ENCODE peak calls at places on chromosome 10, in five cellular contexts. T is hepatocyte, Y is K562, L is adipocyte, P is upper lobe of right lung. G is an unnamed sample.

GRCh38 chr10:87177-88080 is 38.3 kb upstream of the TUBB8 start:
- DNase-seq in Y (peak), T (peak), P (no peak), L (no peak), G (no peak)

GRCh38 chr10:114265392-114266053 is 26.5 kb downstream of the VWA2 start:
- DNase-seq in P (no peak), Y (no peak), T (no peak), L (no peak), G (peak)

GRCh38 chr10:56895306-56895705 is 534.2 kb upstream of the ZWINT start:
- DNase-seq in P (no peak), T (no peak), L (no peak), Y (no peak), G (no peak)

GRCh38 chr10:129756912-129757861 is 206.9 kb downstream of the EBF3 start:
- DNase-seq in Y (no peak), T (no peak), L (no peak), P (peak), G (peak)

GRCh38 chr10:114017266-114017665 is 26.4 kb upstream of the ADRB1 start:
- DNase-seq in Y (no peak), T (no peak), P (no peak), L (no peak), G (no peak)

GRCh38 chr10:47104101-47104707 is 193.0 kb downstream of the PTPN20 start:
- DNase-seq in P (no peak), Y (no peak), T (no peak), L (peak), G (peak)

GRCh38 chr10:99938563-99938962 is 71.2 kb downstream of the DNMBP start:
- DNase-seq in Y (no peak), T (no peak), P (no peak), L (no peak), G (peak)

GRCh38 chr10:17278607-17279240 is 50.7 kb downstream of the VIM start:
- DNase-seq in T (peak), P (no peak), L (no peak), Y (no peak), G (no peak)

GRCh38 chr10:35219292-35219691 is 92.6 kb downstream of the CREM start:
- DNase-seq in Y (no peak), P (no peak), T (no peak), L (no peak), G (no peak)

GRCh38 chr10:29555091-29555745 is 79.6 kb downstream of the SVIL start:
- DNase-seq in T (no peak), P (no peak), L (no peak), Y (no peak), G (no peak)

GRCh38 chr10:86168256-86168655 is 198.3 kb downstream of the GRID1 start:
- DNase-seq in T (peak), Y (no peak), P (peak), L (no peak), G (no peak)

GRCh38 chr10:24440817-24441790 is 232.2 kb downstream of the KIAA1217 start:
- DNase-seq in Y (no peak), L (peak), T (no peak), P (no peak), G (no peak)

GRCh38 chr10:124353091-124353815 is 65.5 kb downstream of the OAT start:
- DNase-seq in Y (no peak), P (peak), L (no peak), T (no peak), G (no peak)

GRCh38 chr10:118615888-118616287 is 20.4 kb upstream of the PRLHR start:
- DNase-seq in P (no peak), L (peak), Y (peak), T (no peak), G (no peak)

GRCh38 chr10:103244663-103245271 is 920 bp upstream of the RPEL1 start:
- DNase-seq in P (peak), L (peak), Y (peak), T (peak), G (peak)

GRCh38 chr10:112261281-112261822 is 21.8 kb upstream of the TECTB start:
- DNase-seq in P (no peak), T (peak), L (peak), Y (no peak), G (peak)

GRCh38 chr10:86971146-86971991 is 3.1 kb downstream of the ADIRF start:
- DNase-seq in L (peak), P (peak), Y (no peak), T (peak), G (peak)

GRCh38 chr10:70656489-70656888 is 15.8 kb upstream of the ADAMTS14 start:
- DNase-seq in L (peak), Y (peak), T (peak), P (peak), G (peak)

GRCh38 chr10:5199398-5199797 is 2.8 kb downstream of the AKR1C4 start:
- DNase-seq in T (no peak), P (no peak), L (no peak), Y (no peak), G (no peak)

GRCh38 chr10:74755273-74755672 is 71.1 kb upstream of the KAT6B start:
- DNase-seq in T (no peak), Y (no peak), L (no peak), P (no peak), G (no peak)

GRCh38 chr10:48439031-48439430 is 132.6 kb downstream of the MAPK8 start:
- DNase-seq in T (no peak), Y (no peak), P (no peak), L (peak), G (peak)

GRCh38 chr10:103042129-103042528 is 124.0 kb downstream of the CNNM2 start:
- DNase-seq in T (no peak), P (no peak), L (no peak), Y (no peak), G (no peak)

GRCh38 chr10:3624367-3624766 is 160.6 kb downstream of the KLF6 start:
- DNase-seq in P (no peak), L (peak), T (no peak), Y (no peak), G (peak)

GRCh38 chr10:13890617-13891541 is 304.1 kb downstream of the PRPF18 start:
- DNase-seq in Y (no peak), P (peak), L (peak), T (peak), G (peak)

GRCh38 chr10:28946479-28946878 is 269.2 kb downstream of the BAMBI start:
- DNase-seq in T (no peak), L (peak), P (no peak), Y (no peak), G (peak)

GRCh38 chr10:75730847-75731246 is 299.4 kb downstream of the LRMDA start:
- DNase-seq in L (no peak), T (no peak), Y (no peak), P (no peak), G (no peak)

GRCh38 chr10:22475527-22475856 is 130.2 kb downstream of the SPAG6 start:
- DNase-seq in Y (no peak), P (no peak), T (no peak), L (no peak), G (no peak)

GRCh38 chr10:99522078-99522479 is 10.7 kb upstream of the NKX2-3 start:
- DNase-seq in L (no peak), P (no peak), Y (no peak), T (no peak), G (no peak)

GRCh38 chr10:1544209-1544673 is 193.1 kb downstream of the ADARB2 start:
- DNase-seq in L (no peak), P (peak), Y (no peak), T (no peak), G (no peak)

GRCh38 chr10:29795856-29796255 is 161.1 kb upstream of the SVIL start:
- DNase-seq in T (no peak), L (peak), Y (no peak), P (no peak), G (peak)

GRCh38 chr10:76885815-76886214 is 751.8 kb downstream of the KCNMA1 start:
- DNase-seq in L (no peak), T (no peak), Y (no peak), P (no peak), G (peak)

GRCh38 chr10:7231420-7232414 is 179.1 kb downstream of the SFMBT2 start:
- DNase-seq in L (no peak), P (no peak), Y (no peak), T (no peak), G (no peak)

DNA sequence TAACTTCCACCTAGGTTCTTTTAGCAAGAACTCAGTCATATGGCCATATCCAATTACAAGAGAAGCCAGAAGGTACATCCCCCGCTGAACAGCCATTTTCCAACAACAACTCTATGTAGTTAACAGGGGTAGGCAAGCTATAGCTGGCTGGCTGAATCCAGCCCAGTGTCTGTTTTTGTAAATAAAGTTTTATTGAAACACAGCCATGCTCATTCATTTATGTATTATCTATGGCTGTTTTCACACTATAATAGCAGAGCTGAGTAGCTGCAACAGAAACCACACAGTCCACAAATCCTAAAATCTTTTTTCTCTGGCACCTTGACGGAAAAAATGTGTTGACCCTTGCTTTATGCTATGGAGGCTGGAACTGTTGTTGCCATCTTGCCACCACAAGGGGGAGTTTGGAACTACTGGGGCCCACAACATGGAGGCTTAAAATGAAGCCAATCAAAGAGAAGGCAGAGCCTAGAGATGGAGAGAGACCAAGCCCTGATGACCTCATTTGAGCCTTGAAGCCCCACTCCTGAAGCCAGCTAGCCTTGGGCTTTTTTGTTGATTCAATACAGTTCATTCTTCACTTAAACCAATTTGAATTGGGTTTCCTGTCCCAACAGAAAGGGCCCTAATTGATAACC is 33.3 kb upstream of the XPNPEP1 start:
- DNase-seq in Y (peak), L (no peak), T (peak), P (no peak), G (peak)
- H3K4me3 ChIP-seq in Y (no peak), L (no peak), T (no peak), P (no peak), G (no peak)

GRCh38 chr10:68366600-68366999 is 33.9 kb upstream of the PBLD start:
- DNase-seq in Y (no peak), L (no peak), P (no peak), T (no peak), G (no peak)
- H3K4me3 ChIP-seq in Y (no peak), L (no peak), P (no peak), T (no peak), G (no peak)

GRCh38 chr10:60387531-60387930 is 2.1 kb downstream of the ANK3 start:
- DNase-seq in Y (no peak), L (no peak), P (no peak), T (no peak), G (no peak)

GRCh38 chr10:60388116-60388515 is 1.6 kb downstream of the ANK3 start:
- DNase-seq in T (no peak), P (no peak), Y (no peak), L (no peak), G (no peak)

GRCh38 chr10:60389413-60390009 is at the start of gene ANK3:
- DNase-seq in L (no peak), T (no peak), Y (no peak), P (no peak), G (no peak)

GRCh38 chr10:60388709-60389241 is 900 bp downstream of the ANK3 start:
- DNase-seq in P (no peak), T (no peak), Y (no peak), L (no peak), G (no peak)

DNA sequence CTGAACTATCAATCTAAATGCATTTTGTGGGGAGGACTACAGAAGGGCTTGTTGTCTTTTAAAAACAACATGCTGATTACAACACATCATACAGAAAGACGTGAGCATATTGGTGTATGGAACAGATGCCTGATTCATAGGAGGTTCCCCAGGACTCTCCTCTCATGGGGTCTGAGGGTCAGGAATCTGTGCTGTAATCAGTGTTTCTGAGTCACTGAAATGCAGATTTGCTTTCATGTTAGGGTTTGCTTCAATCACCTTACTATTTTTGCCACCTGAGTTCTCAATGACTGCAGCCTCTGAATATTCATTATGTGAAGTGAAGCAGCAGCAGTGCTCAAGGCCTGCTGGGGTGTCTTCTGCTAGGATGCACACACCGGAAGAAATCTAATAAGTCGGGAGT is 550 bp upstream of the ANK3 start:
- DNase-seq in P (no peak), Y (no peak), L (no peak), T (no peak), G (no peak)
- H3K4me3 ChIP-seq in P (no peak), Y (no peak), L (no peak), T (no peak), G (no peak)

GRCh38 chr10:132039371-132039770 is 26.4 kb upstream of the JAKMIP3 start:
- DNase-seq in Y (no peak), T (no peak), P (no peak), L (no peak), G (no peak)

GRCh38 chr10:132037676-132037975 is 28.1 kb upstream of the JAKMIP3 start:
- DNase-seq in P (no peak), L (no peak), T (no peak), Y (no peak), G (no peak)

GRCh38 chr10:132035476-132035875 is 30.3 kb upstream of the JAKMIP3 start:
- DNase-seq in Y (no peak), T (no peak), L (no peak), P (no peak), G (no peak)

GRCh38 chr10:132036153-132036886 is 29.4 kb upstream of the JAKMIP3 start:
- DNase-seq in P (no peak), Y (no peak), L (peak), T (peak), G (no peak)

DNA sequence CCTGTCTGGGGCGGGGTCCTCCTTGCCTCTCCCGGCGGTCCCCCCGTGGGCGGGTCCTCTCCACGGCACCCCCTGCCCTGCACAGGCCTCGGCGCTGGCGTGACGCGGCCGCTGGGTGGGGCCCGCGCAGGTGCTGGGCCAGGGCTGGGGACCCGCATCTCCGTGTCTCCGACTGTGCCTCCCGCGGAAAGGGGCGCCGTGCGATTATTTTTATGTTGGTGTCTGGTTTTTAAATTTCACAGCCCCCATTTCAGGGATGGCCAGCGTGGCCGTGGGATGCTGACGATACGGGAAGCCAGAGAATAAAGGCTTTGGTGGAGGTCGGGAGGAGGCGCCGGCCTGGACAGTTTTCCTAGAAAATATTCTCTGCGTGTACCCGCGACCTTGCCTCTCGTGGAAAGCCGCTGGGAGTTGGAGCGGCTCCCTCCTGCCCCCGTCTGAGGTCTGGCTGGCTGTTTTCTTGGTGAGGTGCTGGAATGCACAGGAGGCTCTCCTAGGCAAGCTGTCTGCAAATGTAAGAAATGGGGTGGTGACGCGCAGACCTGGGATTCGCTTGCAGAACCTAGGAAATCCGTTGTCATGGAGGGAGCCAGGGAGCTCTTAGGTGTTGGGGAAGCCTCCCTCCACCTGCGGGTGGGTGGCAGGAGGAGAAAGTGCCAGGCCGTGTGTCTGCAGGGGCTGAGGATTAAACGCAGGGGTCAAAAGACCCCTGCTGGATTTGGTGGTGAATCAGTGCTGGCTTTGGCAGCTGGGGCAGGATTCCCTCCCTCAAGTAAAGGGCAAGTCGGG is 28.7 kb upstream of the JAKMIP3 start:
- DNase-seq in L (no peak), T (no peak), P (no peak), Y (no peak), G (no peak)
- H3K4me3 ChIP-seq in L (no peak), T (peak), P (no peak), Y (no peak), G (no peak)

DNA sequence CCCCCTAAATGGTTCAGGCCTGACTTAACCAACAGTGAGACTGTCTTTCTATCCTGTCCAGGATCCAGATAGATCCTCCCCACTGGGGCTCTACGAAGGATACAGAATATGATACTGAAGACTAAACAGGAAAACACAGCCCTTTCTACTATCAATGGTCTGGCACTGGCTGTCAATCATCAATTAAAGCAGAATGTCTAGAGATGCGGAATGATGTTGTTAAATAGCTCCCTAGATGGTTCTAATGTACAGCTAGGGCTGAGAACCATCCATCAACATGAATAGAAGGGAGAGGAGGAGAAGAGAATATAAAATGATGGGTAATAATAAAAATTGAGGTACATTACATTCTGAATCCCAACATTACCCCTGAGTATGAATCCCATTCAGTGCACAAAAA is 314.3 kb upstream of the CELF2 start:
- DNase-seq in Y (no peak), L (no peak), T (no peak), P (no peak), G (no peak)
- H3K4me3 ChIP-seq in Y (no peak), L (no peak), T (no peak), P (no peak), G (no peak)

GRCh38 chr10:32987172-32987571 is 29.1 kb upstream of the ITGB1 start:
- DNase-seq in Y (no peak), P (no peak), L (no peak), T (no peak), G (no peak)

GRCh38 chr10:32984003-32984600 is 26.1 kb upstream of the ITGB1 start:
- DNase-seq in L (no peak), T (no peak), P (no peak), Y (no peak), G (no peak)

GRCh38 chr10:32985341-32985764 is 27.3 kb upstream of the ITGB1 start:
- DNase-seq in T (no peak), P (no peak), L (peak), Y (no peak), G (no peak)

GRCh38 chr10:32983333-32983909 is 25.4 kb upstream of the ITGB1 start:
- DNase-seq in L (peak), Y (no peak), T (peak), P (no peak), G (peak)

GRCh38 chr10:32985781-32986350 is 27.8 kb upstream of the ITGB1 start:
- DNase-seq in L (peak), T (no peak), P (no peak), Y (no peak), G (peak)
- H3K4me3 ChIP-seq in L (peak), T (no peak), P (no peak), Y (no peak), G (no peak)

DNA sequence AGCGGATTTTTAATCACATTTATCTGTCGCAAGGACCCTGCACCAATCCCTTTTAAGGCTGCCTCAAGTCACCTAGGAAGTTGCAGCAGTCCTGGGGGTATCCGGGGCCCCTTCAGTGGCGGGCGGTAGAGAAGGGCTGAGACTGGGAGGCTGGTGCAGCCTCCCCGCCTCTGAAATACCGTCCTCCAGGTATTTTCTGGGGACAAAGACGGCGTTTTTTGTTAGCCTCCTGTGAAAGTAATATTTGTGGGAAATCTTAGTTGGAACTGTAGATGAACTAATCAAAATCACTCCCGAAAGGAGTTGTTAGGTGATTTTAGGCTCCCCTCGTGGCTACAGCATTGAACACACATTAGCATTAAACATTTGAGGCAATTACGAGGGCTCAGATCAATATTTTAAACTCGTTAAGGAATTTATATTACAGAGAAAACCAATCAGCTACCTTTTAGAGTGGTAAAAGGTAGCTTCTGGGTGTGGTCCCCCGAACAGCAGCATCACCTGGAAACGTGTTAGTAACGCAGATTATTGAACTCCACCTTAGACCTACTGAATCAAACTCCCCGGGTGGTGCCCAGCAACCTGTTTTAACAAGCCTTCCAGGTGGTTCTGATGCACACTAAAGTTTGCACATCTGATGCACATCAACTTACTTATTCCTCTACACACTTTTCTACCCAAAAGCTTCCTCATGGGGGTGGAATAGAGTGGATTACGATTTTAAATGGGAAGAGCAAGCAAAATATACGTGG is 548 bp upstream of the ANXA7 start:
- DNase-seq in Y (no peak), L (no peak), T (peak), P (no peak), G (no peak)
- H3K4me3 ChIP-seq in Y (peak), L (peak), T (peak), P (peak), G (peak)

G was measured in fibroblast of the aortic adventitia.